ENCODE peak calls at places on chromosomes 11 and 22, in six cellular contexts. One of them, this sample, is unnamed.

GRCh38 chr11:55942785-55943392 is 6.7 kb upstream of the OR5I1 start:
- DNase-seq in transverse colon: no peak
- DNase-seq in endothelial cell: peak
- DNase-seq in RWPE1: peak
- DNase-seq in endothelial cell of umbilical vein: peak
- DNase-seq in HFF-Myc: peak
- DNase-seq in this sample: no peak

GRCh38 chr22:43186272-43187170 is at the start of gene TTLL12:
- DNase-seq in transverse colon: peak
- DNase-seq in endothelial cell: peak
- DNase-seq in RWPE1: peak
- DNase-seq in endothelial cell of umbilical vein: peak
- DNase-seq in HFF-Myc: no peak
- DNase-seq in this sample: no peak

GRCh38 chr11:112210890-112211289 is 15.3 kb upstream of the PTS start:
- DNase-seq in transverse colon: no peak
- DNase-seq in endothelial cell: no peak
- DNase-seq in RWPE1: no peak
- DNase-seq in endothelial cell of umbilical vein: no peak
- DNase-seq in HFF-Myc: no peak
- DNase-seq in this sample: no peak

GRCh38 chr11:76672431-76673163 is 2.0 kb upstream of the LRRC32 start:
- DNase-seq in transverse colon: peak
- DNase-seq in endothelial cell: no peak
- DNase-seq in RWPE1: no peak
- DNase-seq in endothelial cell of umbilical vein: no peak
- DNase-seq in HFF-Myc: no peak
- DNase-seq in this sample: no peak

GRCh38 chr11:75152090-75152489 is 1.2 kb downstream of the SLCO2B1 start:
- DNase-seq in transverse colon: no peak
- DNase-seq in endothelial cell: no peak
- DNase-seq in RWPE1: no peak
- DNase-seq in endothelial cell of umbilical vein: no peak
- DNase-seq in HFF-Myc: no peak
- DNase-seq in this sample: no peak

GRCh38 chr11:40132881-40133280 is 1326.6 kb downstream of the LRRC4C start:
- DNase-seq in transverse colon: no peak
- DNase-seq in endothelial cell: no peak
- DNase-seq in RWPE1: no peak
- DNase-seq in endothelial cell of umbilical vein: no peak
- DNase-seq in HFF-Myc: no peak
- DNase-seq in this sample: no peak

GRCh38 chr22:46763051-46763705 is 728 bp downstream of the TBC1D22A start:
- DNase-seq in transverse colon: peak
- DNase-seq in endothelial cell: peak
- DNase-seq in RWPE1: no peak
- DNase-seq in endothelial cell of umbilical vein: peak
- DNase-seq in HFF-Myc: no peak
- DNase-seq in this sample: no peak

GRCh38 chr11:118305726-118306125 is 1.2 kb downstream of the CD3E start:
- DNase-seq in transverse colon: no peak
- DNase-seq in endothelial cell: no peak
- DNase-seq in RWPE1: no peak
- DNase-seq in endothelial cell of umbilical vein: no peak
- DNase-seq in HFF-Myc: no peak
- DNase-seq in this sample: no peak

GRCh38 chr11:69770525-69770924 is 4.6 kb downstream of the FGF4 start:
- DNase-seq in transverse colon: no peak
- DNase-seq in endothelial cell: no peak
- DNase-seq in RWPE1: no peak
- DNase-seq in endothelial cell of umbilical vein: no peak
- DNase-seq in HFF-Myc: no peak
- DNase-seq in this sample: no peak
- TF ChIP-seq CTCF in transverse colon: no peak
- TF ChIP-seq CTCF in endothelial cell: no peak
- TF ChIP-seq CTCF in RWPE1: no peak
- TF ChIP-seq CTCF in endothelial cell of umbilical vein: no peak
- TF ChIP-seq CTCF in HFF-Myc: no peak
- TF ChIP-seq CTCF in this sample: no peak

GRCh38 chr11:44947114-44947513 is 3.6 kb downstream of the TP53I11 start:
- DNase-seq in transverse colon: no peak
- DNase-seq in endothelial cell: no peak
- DNase-seq in RWPE1: no peak
- DNase-seq in endothelial cell of umbilical vein: no peak
- DNase-seq in HFF-Myc: no peak
- DNase-seq in this sample: no peak

GRCh38 chr11:44950036-44950624 is 553 bp downstream of the TP53I11 start:
- DNase-seq in transverse colon: peak
- DNase-seq in endothelial cell: peak
- DNase-seq in RWPE1: no peak
- DNase-seq in endothelial cell of umbilical vein: peak
- DNase-seq in HFF-Myc: no peak
- DNase-seq in this sample: no peak

GRCh38 chr11:44948155-44948554 is 2.5 kb downstream of the TP53I11 start:
- DNase-seq in transverse colon: no peak
- DNase-seq in endothelial cell: no peak
- DNase-seq in RWPE1: no peak
- DNase-seq in endothelial cell of umbilical vein: no peak
- DNase-seq in HFF-Myc: no peak
- DNase-seq in this sample: no peak

GRCh38 chr11:44950625-44951472 is at the start of gene TP53I11:
- DNase-seq in transverse colon: peak
- DNase-seq in endothelial cell: peak
- DNase-seq in RWPE1: peak
- DNase-seq in endothelial cell of umbilical vein: peak
- DNase-seq in HFF-Myc: no peak
- DNase-seq in this sample: peak

DNA sequence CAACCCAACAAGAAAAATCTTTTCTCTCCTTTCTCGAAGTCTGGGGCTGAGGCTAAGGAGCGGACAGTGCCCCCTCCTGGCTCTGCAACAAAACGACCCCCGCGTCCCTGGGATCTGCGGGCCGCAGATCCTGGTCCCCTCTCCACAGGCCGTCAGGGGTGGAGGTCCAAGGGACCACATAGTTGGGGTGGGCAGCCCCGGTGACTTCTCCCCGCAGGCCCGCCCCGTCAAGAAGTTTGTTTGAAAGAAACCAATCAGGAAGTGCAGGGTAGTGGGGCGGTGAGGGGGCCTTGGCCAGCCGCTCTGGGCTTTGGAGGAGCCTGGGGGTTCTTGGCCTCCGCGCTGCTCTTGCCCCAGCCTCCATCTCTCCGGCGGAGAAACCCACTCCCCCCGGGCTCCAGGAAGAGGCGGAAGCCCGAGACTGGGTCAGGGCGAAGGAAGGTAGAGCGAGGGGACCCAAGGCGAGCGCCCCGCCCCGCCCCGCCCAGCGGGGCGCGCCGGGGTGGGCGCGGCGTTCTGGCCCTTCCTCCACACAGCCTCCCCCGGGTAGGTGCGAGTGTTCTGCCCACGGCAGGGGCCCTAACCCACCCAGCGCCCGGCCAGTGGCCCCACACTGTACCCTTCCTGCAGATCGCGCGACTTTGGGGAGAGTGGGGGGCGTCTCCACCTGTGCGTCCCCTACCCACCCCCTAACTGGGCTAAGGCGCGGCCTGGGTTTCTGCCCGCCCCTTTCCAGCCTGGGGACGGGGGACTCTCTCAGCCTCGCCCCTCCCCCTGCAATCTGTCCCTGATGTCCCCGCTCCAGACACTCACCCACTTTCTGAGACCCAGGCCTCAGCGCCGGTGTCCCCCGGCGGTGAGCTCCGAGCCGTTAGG is 1.3 kb downstream of the TP53I11 start:
- DNase-seq in transverse colon: peak
- DNase-seq in endothelial cell: peak
- DNase-seq in RWPE1: no peak
- DNase-seq in endothelial cell of umbilical vein: peak
- DNase-seq in HFF-Myc: no peak
- DNase-seq in this sample: no peak
- TF ChIP-seq CTCF in transverse colon: peak
- TF ChIP-seq CTCF in endothelial cell: peak
- TF ChIP-seq CTCF in RWPE1: peak
- TF ChIP-seq CTCF in endothelial cell of umbilical vein: peak
- TF ChIP-seq CTCF in HFF-Myc: peak
- TF ChIP-seq CTCF in this sample: peak

GRCh38 chr11:46916669-46917108 is 1.7 kb downstream of the LRP4 start:
- DNase-seq in transverse colon: peak
- DNase-seq in endothelial cell: peak
- DNase-seq in RWPE1: peak
- DNase-seq in endothelial cell of umbilical vein: peak
- DNase-seq in HFF-Myc: peak
- DNase-seq in this sample: no peak
- TF ChIP-seq CTCF in transverse colon: no peak
- TF ChIP-seq CTCF in endothelial cell: no peak
- TF ChIP-seq CTCF in RWPE1: no peak
- TF ChIP-seq CTCF in endothelial cell of umbilical vein: peak
- TF ChIP-seq CTCF in HFF-Myc: peak
- TF ChIP-seq CTCF in this sample: peak

GRCh38 chr22:34111210-34111824 is 191.0 kb upstream of the LARGE1 start:
- DNase-seq in transverse colon: peak
- DNase-seq in endothelial cell: peak
- DNase-seq in RWPE1: peak
- DNase-seq in endothelial cell of umbilical vein: no peak
- DNase-seq in HFF-Myc: no peak
- DNase-seq in this sample: no peak

GRCh38 chr22:34108168-34108567 is 187.9 kb upstream of the LARGE1 start:
- DNase-seq in transverse colon: no peak
- DNase-seq in endothelial cell: no peak
- DNase-seq in RWPE1: no peak
- DNase-seq in endothelial cell of umbilical vein: no peak
- DNase-seq in HFF-Myc: no peak
- DNase-seq in this sample: no peak

GRCh38 chr22:34102633-34103032 is 182.4 kb upstream of the LARGE1 start:
- DNase-seq in transverse colon: no peak
- DNase-seq in endothelial cell: no peak
- DNase-seq in RWPE1: no peak
- DNase-seq in endothelial cell of umbilical vein: no peak
- DNase-seq in HFF-Myc: no peak
- DNase-seq in this sample: no peak

DNA sequence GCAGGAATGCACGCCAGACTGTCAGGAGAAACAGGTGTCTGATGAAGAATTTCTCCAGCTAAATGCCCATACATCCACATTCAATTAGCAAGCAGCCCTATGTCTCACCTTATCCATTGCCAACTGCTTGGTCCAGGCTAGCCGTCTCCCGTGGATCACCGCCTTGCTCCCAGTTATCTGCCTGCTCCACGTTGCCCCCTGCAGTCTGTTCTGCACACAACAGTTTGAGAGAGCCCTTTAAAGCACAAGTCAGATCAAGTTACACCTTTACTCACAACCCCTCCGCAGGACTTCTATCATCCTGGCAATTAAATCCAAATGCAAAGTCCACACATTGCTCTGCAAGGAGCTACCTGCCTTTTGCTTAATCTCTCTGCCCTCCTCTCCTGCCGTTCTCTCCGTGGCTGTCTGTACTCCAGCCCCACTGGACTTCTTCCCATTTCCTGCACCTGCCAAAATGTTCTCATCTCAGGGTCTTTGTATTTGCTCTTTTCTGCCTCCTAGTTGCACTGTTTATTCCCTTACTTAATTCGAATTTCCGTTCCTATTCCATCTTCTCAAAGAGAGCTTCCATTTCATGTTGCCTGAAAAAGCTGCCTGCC is 185.3 kb upstream of the LARGE1 start:
- DNase-seq in transverse colon: peak
- DNase-seq in endothelial cell: peak
- DNase-seq in RWPE1: no peak
- DNase-seq in endothelial cell of umbilical vein: no peak
- DNase-seq in HFF-Myc: no peak
- DNase-seq in this sample: no peak
- TF ChIP-seq CTCF in transverse colon: peak
- TF ChIP-seq CTCF in endothelial cell: peak
- TF ChIP-seq CTCF in RWPE1: no peak
- TF ChIP-seq CTCF in endothelial cell of umbilical vein: no peak
- TF ChIP-seq CTCF in HFF-Myc: peak
- TF ChIP-seq CTCF in this sample: no peak

GRCh38 chr11:32456864-32457263 is 21.5 kb upstream of the WT1 start:
- DNase-seq in transverse colon: no peak
- DNase-seq in endothelial cell: no peak
- DNase-seq in RWPE1: no peak
- DNase-seq in endothelial cell of umbilical vein: no peak
- DNase-seq in HFF-Myc: no peak
- DNase-seq in this sample: no peak
- TF ChIP-seq CTCF in transverse colon: no peak
- TF ChIP-seq CTCF in endothelial cell: no peak
- TF ChIP-seq CTCF in RWPE1: no peak
- TF ChIP-seq CTCF in endothelial cell of umbilical vein: no peak
- TF ChIP-seq CTCF in HFF-Myc: no peak
- TF ChIP-seq CTCF in this sample: no peak

DNA sequence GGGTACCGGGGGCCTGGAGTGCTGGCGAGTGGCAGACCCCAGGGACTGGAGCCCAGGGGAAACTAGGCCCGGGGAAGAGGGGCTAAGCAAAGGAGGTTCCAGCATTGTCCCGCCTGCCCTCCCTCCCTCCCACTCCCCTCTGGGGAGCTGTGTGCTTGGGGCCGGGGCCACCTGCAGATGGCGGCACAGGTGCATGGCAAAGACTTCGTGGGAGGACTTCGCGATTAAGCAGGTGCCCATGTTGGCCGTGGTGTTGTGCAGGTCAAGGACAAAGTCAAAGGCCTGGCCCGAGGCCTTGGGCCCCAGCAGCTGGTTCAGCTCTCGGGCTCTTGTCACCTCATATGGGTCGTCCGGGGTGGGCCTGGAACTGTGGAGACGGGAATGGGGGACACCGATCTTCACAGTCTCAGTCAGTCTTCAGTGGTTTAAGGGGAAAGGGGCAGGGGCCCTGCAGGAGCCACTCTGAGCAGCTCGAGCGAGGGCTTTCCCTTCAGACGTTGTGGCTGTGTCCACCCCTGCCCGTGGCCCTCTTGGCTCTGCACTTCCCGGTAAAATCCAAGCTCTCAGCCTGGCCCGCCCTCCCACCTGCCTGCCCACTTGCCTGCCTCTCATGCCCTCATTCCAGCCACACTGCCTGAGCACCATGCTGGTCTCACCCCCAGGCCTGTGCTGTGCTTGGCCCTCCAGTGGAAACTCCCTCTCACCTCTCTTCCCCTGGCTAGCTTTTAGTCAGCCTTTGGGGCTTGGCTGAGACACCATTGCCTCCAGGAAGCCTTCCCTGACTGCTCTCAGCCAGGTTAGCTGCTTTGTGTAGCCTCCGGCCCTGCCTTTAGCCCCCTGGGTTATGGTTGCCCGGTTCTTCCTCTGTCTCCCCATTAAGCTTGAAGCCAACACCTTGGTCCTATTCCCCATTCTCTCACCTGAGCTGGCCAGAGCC is 4.7 kb downstream of the ACY3 start:
- DNase-seq in transverse colon: no peak
- DNase-seq in endothelial cell: no peak
- DNase-seq in RWPE1: no peak
- DNase-seq in endothelial cell of umbilical vein: no peak
- DNase-seq in HFF-Myc: no peak
- DNase-seq in this sample: no peak
- TF ChIP-seq CTCF in transverse colon: no peak
- TF ChIP-seq CTCF in endothelial cell: no peak
- TF ChIP-seq CTCF in RWPE1: no peak
- TF ChIP-seq CTCF in endothelial cell of umbilical vein: no peak
- TF ChIP-seq CTCF in HFF-Myc: no peak
- TF ChIP-seq CTCF in this sample: no peak

DNA sequence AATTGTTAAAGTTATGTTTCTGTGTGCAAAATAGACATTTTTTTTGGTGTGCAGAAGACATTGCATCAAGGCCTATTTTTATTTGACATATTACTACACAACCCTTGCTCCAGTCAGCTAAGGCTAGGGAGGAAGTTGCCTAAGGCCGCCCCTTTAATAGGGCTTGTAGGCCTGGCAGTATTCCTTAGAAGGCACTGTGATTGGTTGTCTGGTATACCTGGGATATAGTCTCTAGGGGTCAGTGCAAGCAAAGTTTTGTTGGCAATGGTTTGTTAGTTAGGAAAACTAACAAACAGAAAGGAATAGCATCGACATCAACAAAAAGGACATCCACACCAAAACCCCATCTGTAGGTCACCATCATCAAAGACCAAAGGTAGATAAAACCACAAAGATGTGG is 16.9 kb downstream of the CCDC15 start:
- DNase-seq in transverse colon: no peak
- DNase-seq in endothelial cell: no peak
- DNase-seq in RWPE1: peak
- DNase-seq in endothelial cell of umbilical vein: peak
- DNase-seq in HFF-Myc: no peak
- DNase-seq in this sample: no peak
- TF ChIP-seq CTCF in transverse colon: no peak
- TF ChIP-seq CTCF in endothelial cell: no peak
- TF ChIP-seq CTCF in RWPE1: peak
- TF ChIP-seq CTCF in endothelial cell of umbilical vein: no peak
- TF ChIP-seq CTCF in HFF-Myc: no peak
- TF ChIP-seq CTCF in this sample: no peak